ENCODE peak calls at places on chromosomes 11 and 22, in ten cellular contexts. Y is myocyte; C is activated CD4-positive, alpha-beta T cell treated with anti-CD3 and anti-CD28 coated beads, Interleukin-2, amount 50 U/mL, for 24 hours; L is KBM-7; U is uterus; X is T-helper 2 cell; M is neural crest cell; P is choroid plexus epithelial cell; K is globus pallidus; E is DMS 273 treated with DMSO at 0.1 percent for 48 hours. B is an unnamed sample.

GRCh38 chr11:108278546-108278945 is 55.7 kb downstream of the ATM start:
- DNase-seq in M (no peak), Y (peak; percentile 9), C (no peak), L (peak; percentile 2), U (no peak), P (peak; percentile 24), K (peak; percentile 22), E (peak; percentile 91), X (no peak), B (no peak)

GRCh38 chr11:73518195-73518594 is 79.7 kb downstream of the FAM168A start:
- DNase-seq in P (no peak), M (no peak), K (no peak), Y (no peak), C (no peak), X (no peak), U (no peak), E (no peak), L (no peak), B (no peak)

GRCh38 chr22:20096574-20097420 is 16.8 kb downstream of the DGCR8 start:
- DNase-seq in C (no peak), E (no peak), K (no peak), L (no peak), P (no peak), Y (no peak), M (no peak), U (no peak), X (no peak), B (no peak)

GRCh38 chr11:74443071-74443864 is 24.1 kb downstream of the KCNE3 start:
- DNase-seq in Y (peak; percentile 43), K (no peak), E (peak; percentile 9), C (no peak), X (no peak), U (peak; percentile 37), L (no peak), M (no peak), P (peak; percentile 71), B (no peak)

GRCh38 chr11:84817998-84818397 is 809.1 kb downstream of the DLG2 start:
- DNase-seq in K (no peak), M (no peak), X (no peak), Y (no peak), E (no peak), P (peak; percentile 75), C (no peak), U (no peak), L (no peak), B (no peak)

GRCh38 chr11:46293616-46294015 is 16.2 kb downstream of the CREB3L1 start:
- DNase-seq in X (no peak), P (peak; percentile 79), E (no peak), M (no peak), K (no peak), Y (peak; percentile 92), L (no peak), U (no peak), C (no peak), B (no peak)

GRCh38 chr22:32644252-32645100 is 157.0 kb upstream of the TIMP3 start:
- DNase-seq in U (peak; percentile 74), M (no peak), E (no peak), K (no peak), L (peak; percentile 79), Y (peak; percentile 40), C (peak; percentile 16), P (peak; percentile 78), X (no peak), B (no peak)

GRCh38 chr11:75826463-75827220 is 11.6 kb downstream of the UVRAG start:
- DNase-seq in K (no peak), U (no peak), L (no peak), Y (no peak), X (no peak), M (no peak), C (no peak), P (peak; percentile 58), E (no peak), B (no peak)

GRCh38 chr11:68947151-68947550 is 33.6 kb downstream of the MRGPRD start:
- DNase-seq in X (no peak), U (no peak), K (no peak), C (no peak), M (no peak), E (no peak), L (no peak), Y (no peak), P (no peak), B (no peak)

GRCh38 chr22:31093090-31093850 is 12.2 kb downstream of the SMTN start:
- DNase-seq in Y (peak; percentile 91), C (no peak), L (no peak), E (no peak), K (peak; percentile 55), P (no peak), M (no peak), X (no peak), U (peak; percentile 75), B (no peak)

GRCh38 chr22:37269930-37270678 is 12.2 kb upstream of the CYTH4 start:
- DNase-seq in U (no peak), C (no peak), P (no peak), K (no peak), X (no peak), L (peak; percentile 88), Y (no peak), M (no peak), E (no peak), B (peak; percentile 78)

GRCh38 chr11:59200421-59200746 is 12.3 kb downstream of the MPEG1 start:
- DNase-seq in X (no peak), P (no peak), Y (peak; percentile 50), M (no peak), C (no peak), K (no peak), U (no peak), E (no peak), L (no peak), B (no peak)

GRCh38 chr11:130209128-130209932 is 49.7 kb downstream of the ST14 start:
- DNase-seq in L (no peak), P (no peak), Y (no peak), X (no peak), C (no peak), U (no peak), M (no peak), K (no peak), E (no peak), B (no peak)

GRCh38 chr11:94728541-94728940 is 39.6 kb upstream of the AMOTL1 start:
- DNase-seq in K (no peak), L (no peak), Y (peak; percentile 8), X (no peak), U (no peak), M (no peak), P (peak; percentile 48), C (no peak), E (no peak), B (no peak)

GRCh38 chr11:130269544-130269943 is 45.2 kb downstream of the ZBTB44 start:
- DNase-seq in E (no peak), L (peak; percentile 20), Y (no peak), M (no peak), K (no peak), P (no peak), X (no peak), U (no peak), C (no peak), B (no peak)

GRCh38 chr11:111776398-111777093 is 10.4 kb upstream of the PPP2R1B start:
- DNase-seq in K (no peak), P (no peak), C (no peak), X (no peak), M (no peak), E (no peak), L (no peak), U (no peak), Y (no peak), B (no peak)

GRCh38 chr22:31681625-31682345 is 19.8 kb upstream of the PISD start:
- DNase-seq in X (no peak), P (peak; percentile 50), Y (peak; percentile 56), K (no peak), C (no peak), U (no peak), L (no peak), M (no peak), E (no peak), B (no peak)

GRCh38 chr11:77191823-77192495 is 63.9 kb downstream of the MYO7A start:
- DNase-seq in M (peak; percentile 68), Y (no peak), L (peak; percentile 84), U (no peak), E (peak; percentile 34), X (peak; percentile 28), K (no peak), P (peak; percentile 21), C (peak; percentile 46), B (no peak)

GRCh38 chr11:96154802-96155520 is 188.0 kb downstream of the MAML2 start:
- DNase-seq in M (no peak), Y (peak; percentile 47), U (no peak), C (no peak), L (no peak), E (no peak), X (no peak), K (peak; percentile 37), P (peak; percentile 70), B (no peak)

GRCh38 chr11:27367881-27368280 is 4.9 kb upstream of the CCDC34 start:
- DNase-seq in C (no peak), X (no peak), U (no peak), E (no peak), K (no peak), L (no peak), P (no peak), M (no peak), Y (no peak), B (no peak)

GRCh38 chr22:24289781-24290181 is 19.1 kb downstream of the SPECC1L start:
- DNase-seq in X (no peak), L (no peak), M (no peak), U (no peak), P (no peak), K (no peak), Y (no peak), E (no peak), C (no peak), B (no peak)

GRCh38 chr22:27399161-27399560 is 402.4 kb downstream of the MN1 start:
- DNase-seq in U (no peak), P (no peak), X (no peak), K (no peak), Y (no peak), E (no peak), M (no peak), L (no peak), C (no peak), B (no peak)

GRCh38 chr11:78763664-78764063 is 189.0 kb upstream of the NARS2 start:
- DNase-seq in C (no peak), L (no peak), U (no peak), X (no peak), E (no peak), K (no peak), M (no peak), P (no peak), Y (no peak), B (no peak)

GRCh38 chr11:61972796-61973602 is 5.6 kb upstream of the FTH1 start:
- DNase-seq in X (no peak), K (no peak), C (no peak), E (no peak), L (no peak), M (no peak), P (no peak), Y (peak; percentile 56), U (no peak), B (no peak)

GRCh38 chr11:27058456-27058855 is 17.8 kb downstream of the BBOX1 start:
- DNase-seq in M (no peak), U (no peak), X (no peak), K (no peak), P (no peak), L (no peak), Y (no peak), E (no peak), C (no peak), B (no peak)

GRCh38 chr22:23833017-23833795 is 5.6 kb downstream of the DERL3 start:
- DNase-seq in U (no peak), X (no peak), Y (no peak), C (no peak), P (no peak), L (no peak), E (no peak), M (no peak), K (no peak), B (no peak)

GRCh38 chr11:64419818-64420485 is 61.0 kb downstream of the RPS6KA4 start:
- DNase-seq in M (no peak), Y (peak; percentile 18), C (no peak), E (no peak), K (no peak), U (no peak), L (no peak), P (peak; percentile 75), X (no peak), B (no peak)

B was measured in HL-60.